ENCODE peak calls at places on chromosomes 16 and 17, in seven cellular contexts. One of them, this sample, is unnamed.

GRCh38 chr16:52569701-52570100 is 22.8 kb upstream of the TOX3 start:
- DNase-seq in fibroblast of mammary gland: no peak
- DNase-seq in lower lobe of right lung: no peak
- DNase-seq in HepG2: peak
- DNase-seq in psoas muscle: no peak
- DNase-seq in brain microvascular endothelial cell: no peak
- DNase-seq in HAP-1: no peak
- DNase-seq in this sample: no peak

GRCh38 chr17:78377858-78378224 is 608 bp upstream of the PGS1 start:
- DNase-seq in HAP-1: no peak
- DNase-seq in HepG2: no peak
- DNase-seq in brain microvascular endothelial cell: no peak
- DNase-seq in lower lobe of right lung: no peak
- DNase-seq in fibroblast of mammary gland: no peak
- DNase-seq in psoas muscle: no peak
- DNase-seq in this sample: no peak

GRCh38 chr17:66567234-66568170 is 265.1 kb downstream of the PRKCA start:
- DNase-seq in brain microvascular endothelial cell: peak
- DNase-seq in HepG2: peak
- DNase-seq in fibroblast of mammary gland: peak
- DNase-seq in psoas muscle: peak
- DNase-seq in lower lobe of right lung: peak
- DNase-seq in HAP-1: peak
- DNase-seq in this sample: no peak

GRCh38 chr17:8991514-8992285 is 26.2 kb upstream of the PIK3R5 start:
- DNase-seq in psoas muscle: peak
- DNase-seq in HepG2: peak
- DNase-seq in HAP-1: peak
- DNase-seq in brain microvascular endothelial cell: peak
- DNase-seq in lower lobe of right lung: peak
- DNase-seq in fibroblast of mammary gland: peak
- DNase-seq in this sample: peak

GRCh38 chr16:50360033-50360778 is 8.6 kb downstream of the BRD7 start:
- DNase-seq in HepG2: no peak
- DNase-seq in brain microvascular endothelial cell: no peak
- DNase-seq in psoas muscle: no peak
- DNase-seq in fibroblast of mammary gland: peak
- DNase-seq in lower lobe of right lung: no peak
- DNase-seq in HAP-1: no peak
- DNase-seq in this sample: no peak

GRCh38 chr16:27759947-27760844 is 210.3 kb downstream of the KATNIP start:
- DNase-seq in HAP-1: no peak
- DNase-seq in psoas muscle: no peak
- DNase-seq in lower lobe of right lung: peak
- DNase-seq in fibroblast of mammary gland: no peak
- DNase-seq in brain microvascular endothelial cell: no peak
- DNase-seq in HepG2: no peak
- DNase-seq in this sample: no peak

GRCh38 chr17:69525920-69526841 is 111.7 kb downstream of the MAP2K6 start:
- DNase-seq in brain microvascular endothelial cell: peak
- DNase-seq in fibroblast of mammary gland: peak
- DNase-seq in lower lobe of right lung: no peak
- DNase-seq in HAP-1: peak
- DNase-seq in psoas muscle: peak
- DNase-seq in HepG2: peak
- DNase-seq in this sample: no peak

GRCh38 chr17:66373944-66374817 is 71.8 kb downstream of the PRKCA start:
- DNase-seq in HepG2: no peak
- DNase-seq in HAP-1: no peak
- DNase-seq in lower lobe of right lung: no peak
- DNase-seq in psoas muscle: peak
- DNase-seq in fibroblast of mammary gland: no peak
- DNase-seq in brain microvascular endothelial cell: no peak
- DNase-seq in this sample: no peak

GRCh38 chr16:69727916-69728270 is 1.5 kb upstream of the NQO1 start:
- DNase-seq in psoas muscle: no peak
- DNase-seq in lower lobe of right lung: peak
- DNase-seq in fibroblast of mammary gland: no peak
- DNase-seq in brain microvascular endothelial cell: no peak
- DNase-seq in HepG2: no peak
- DNase-seq in HAP-1: peak
- DNase-seq in this sample: no peak

GRCh38 chr17:59607817-59608403 is 11.8 kb upstream of the CLTC start:
- DNase-seq in fibroblast of mammary gland: no peak
- DNase-seq in psoas muscle: no peak
- DNase-seq in lower lobe of right lung: no peak
- DNase-seq in HepG2: peak
- DNase-seq in brain microvascular endothelial cell: no peak
- DNase-seq in HAP-1: peak
- DNase-seq in this sample: no peak

GRCh38 chr16:58026139-58026704 is 668 bp downstream of the MMP15 start:
- DNase-seq in HAP-1: peak
- DNase-seq in psoas muscle: peak
- DNase-seq in lower lobe of right lung: peak
- DNase-seq in HepG2: no peak
- DNase-seq in brain microvascular endothelial cell: peak
- DNase-seq in fibroblast of mammary gland: peak
- DNase-seq in this sample: no peak

GRCh38 chr16:53773881-53774280 is 69.9 kb downstream of the FTO start:
- DNase-seq in HAP-1: no peak
- DNase-seq in psoas muscle: no peak
- DNase-seq in brain microvascular endothelial cell: no peak
- DNase-seq in fibroblast of mammary gland: no peak
- DNase-seq in lower lobe of right lung: no peak
- DNase-seq in HepG2: no peak
- DNase-seq in this sample: no peak

GRCh38 chr17:62778990-62779681 is 29.0 kb downstream of the MARCHF10 start:
- DNase-seq in fibroblast of mammary gland: peak
- DNase-seq in psoas muscle: no peak
- DNase-seq in HepG2: peak
- DNase-seq in HAP-1: peak
- DNase-seq in brain microvascular endothelial cell: peak
- DNase-seq in lower lobe of right lung: peak
- DNase-seq in this sample: peak

GRCh38 chr17:17493986-17494466 is 2.2 kb downstream of the RASD1 start:
- DNase-seq in fibroblast of mammary gland: no peak
- DNase-seq in HAP-1: no peak
- DNase-seq in psoas muscle: no peak
- DNase-seq in HepG2: no peak
- DNase-seq in brain microvascular endothelial cell: no peak
- DNase-seq in lower lobe of right lung: no peak
- DNase-seq in this sample: no peak
- H3K4me3 ChIP-seq in fibroblast of mammary gland: no peak
- H3K4me3 ChIP-seq in HAP-1: no peak
- H3K4me3 ChIP-seq in psoas muscle: no peak
- H3K4me3 ChIP-seq in HepG2: no peak
- H3K4me3 ChIP-seq in brain microvascular endothelial cell: no peak
- H3K4me3 ChIP-seq in lower lobe of right lung: peak
- H3K4me3 ChIP-seq in this sample: no peak

GRCh38 chr16:80693553-80693952 is 110.8 kb downstream of the CDYL2 start:
- DNase-seq in HepG2: no peak
- DNase-seq in HAP-1: no peak
- DNase-seq in psoas muscle: no peak
- DNase-seq in brain microvascular endothelial cell: no peak
- DNase-seq in lower lobe of right lung: no peak
- DNase-seq in fibroblast of mammary gland: peak
- DNase-seq in this sample: no peak

GRCh38 chr16:80691111-80691761 is 113.2 kb downstream of the CDYL2 start:
- DNase-seq in psoas muscle: no peak
- DNase-seq in HepG2: no peak
- DNase-seq in HAP-1: no peak
- DNase-seq in fibroblast of mammary gland: peak
- DNase-seq in brain microvascular endothelial cell: no peak
- DNase-seq in lower lobe of right lung: no peak
- DNase-seq in this sample: no peak

GRCh38 chr16:80687606-80688005 is 116.8 kb downstream of the CDYL2 start:
- DNase-seq in psoas muscle: no peak
- DNase-seq in fibroblast of mammary gland: no peak
- DNase-seq in lower lobe of right lung: no peak
- DNase-seq in HAP-1: no peak
- DNase-seq in brain microvascular endothelial cell: peak
- DNase-seq in HepG2: no peak
- DNase-seq in this sample: no peak

GRCh38 chr16:80692270-80692669 is 112.1 kb downstream of the CDYL2 start:
- DNase-seq in HepG2: no peak
- DNase-seq in lower lobe of right lung: no peak
- DNase-seq in psoas muscle: no peak
- DNase-seq in HAP-1: no peak
- DNase-seq in fibroblast of mammary gland: no peak
- DNase-seq in brain microvascular endothelial cell: no peak
- DNase-seq in this sample: no peak

GRCh38 chr16:80689487-80689886 is 114.9 kb downstream of the CDYL2 start:
- DNase-seq in fibroblast of mammary gland: no peak
- DNase-seq in HAP-1: no peak
- DNase-seq in HepG2: no peak
- DNase-seq in brain microvascular endothelial cell: no peak
- DNase-seq in lower lobe of right lung: no peak
- DNase-seq in psoas muscle: no peak
- DNase-seq in this sample: no peak
- H3K4me3 ChIP-seq in fibroblast of mammary gland: no peak
- H3K4me3 ChIP-seq in HAP-1: no peak
- H3K4me3 ChIP-seq in HepG2: no peak
- H3K4me3 ChIP-seq in brain microvascular endothelial cell: no peak
- H3K4me3 ChIP-seq in lower lobe of right lung: no peak
- H3K4me3 ChIP-seq in psoas muscle: no peak
- H3K4me3 ChIP-seq in this sample: no peak

GRCh38 chr17:10447035-10447931 is 22.1 kb downstream of the MYH4 start:
- DNase-seq in brain microvascular endothelial cell: no peak
- DNase-seq in fibroblast of mammary gland: no peak
- DNase-seq in lower lobe of right lung: no peak
- DNase-seq in HepG2: peak
- DNase-seq in psoas muscle: no peak
- DNase-seq in HAP-1: no peak
- DNase-seq in this sample: no peak
- H3K4me3 ChIP-seq in brain microvascular endothelial cell: no peak
- H3K4me3 ChIP-seq in fibroblast of mammary gland: no peak
- H3K4me3 ChIP-seq in lower lobe of right lung: no peak
- H3K4me3 ChIP-seq in HepG2: no peak
- H3K4me3 ChIP-seq in psoas muscle: no peak
- H3K4me3 ChIP-seq in HAP-1: no peak
- H3K4me3 ChIP-seq in this sample: no peak

GRCh38 chr16:82763371-82763770 is 136.6 kb downstream of the CDH13 start:
- DNase-seq in HAP-1: no peak
- DNase-seq in fibroblast of mammary gland: no peak
- DNase-seq in HepG2: no peak
- DNase-seq in psoas muscle: no peak
- DNase-seq in brain microvascular endothelial cell: no peak
- DNase-seq in lower lobe of right lung: no peak
- DNase-seq in this sample: no peak

GRCh38 chr16:82758406-82758805 is 131.6 kb downstream of the CDH13 start:
- DNase-seq in brain microvascular endothelial cell: no peak
- DNase-seq in psoas muscle: no peak
- DNase-seq in lower lobe of right lung: no peak
- DNase-seq in HepG2: no peak
- DNase-seq in fibroblast of mammary gland: no peak
- DNase-seq in HAP-1: no peak
- DNase-seq in this sample: no peak

GRCh38 chr16:82758904-82759303 is 132.1 kb downstream of the CDH13 start:
- DNase-seq in lower lobe of right lung: no peak
- DNase-seq in psoas muscle: no peak
- DNase-seq in fibroblast of mammary gland: no peak
- DNase-seq in HAP-1: no peak
- DNase-seq in brain microvascular endothelial cell: no peak
- DNase-seq in HepG2: no peak
- DNase-seq in this sample: no peak

GRCh38 chr16:82761236-82761635 is 134.5 kb downstream of the CDH13 start:
- DNase-seq in brain microvascular endothelial cell: peak
- DNase-seq in fibroblast of mammary gland: peak
- DNase-seq in HAP-1: no peak
- DNase-seq in psoas muscle: peak
- DNase-seq in HepG2: no peak
- DNase-seq in lower lobe of right lung: peak
- DNase-seq in this sample: no peak

DNA sequence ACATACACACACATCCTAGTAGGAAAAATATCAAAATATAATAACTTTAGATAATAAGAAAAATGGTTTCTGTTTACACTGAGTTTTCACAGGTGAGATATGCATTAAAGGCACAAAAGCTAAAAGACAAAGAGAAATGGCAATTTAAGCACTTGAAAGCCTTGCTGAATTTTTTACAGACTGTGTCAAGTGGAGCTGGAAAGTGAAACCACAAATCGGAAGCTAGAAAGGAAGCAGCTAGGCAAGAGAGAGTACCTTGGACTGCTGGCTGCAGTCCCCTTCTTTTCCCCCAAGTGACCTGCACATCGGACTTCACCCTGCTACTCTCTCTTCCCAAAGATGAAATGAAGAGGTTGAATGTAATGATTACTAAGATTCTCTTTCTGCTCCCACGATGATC is 135.1 kb downstream of the CDH13 start:
- DNase-seq in lower lobe of right lung: no peak
- DNase-seq in brain microvascular endothelial cell: no peak
- DNase-seq in fibroblast of mammary gland: peak
- DNase-seq in HAP-1: no peak
- DNase-seq in HepG2: no peak
- DNase-seq in psoas muscle: no peak
- DNase-seq in this sample: no peak
- H3K4me3 ChIP-seq in lower lobe of right lung: no peak
- H3K4me3 ChIP-seq in brain microvascular endothelial cell: no peak
- H3K4me3 ChIP-seq in fibroblast of mammary gland: no peak
- H3K4me3 ChIP-seq in HAP-1: no peak
- H3K4me3 ChIP-seq in HepG2: no peak
- H3K4me3 ChIP-seq in psoas muscle: peak
- H3K4me3 ChIP-seq in this sample: no peak

GRCh38 chr17:18950944-18951905 is 740 bp upstream of the SLC5A10 start:
- DNase-seq in fibroblast of mammary gland: no peak
- DNase-seq in brain microvascular endothelial cell: no peak
- DNase-seq in lower lobe of right lung: no peak
- DNase-seq in psoas muscle: no peak
- DNase-seq in HAP-1: no peak
- DNase-seq in HepG2: no peak
- DNase-seq in this sample: peak
- H3K4me3 ChIP-seq in fibroblast of mammary gland: no peak
- H3K4me3 ChIP-seq in brain microvascular endothelial cell: no peak
- H3K4me3 ChIP-seq in lower lobe of right lung: no peak
- H3K4me3 ChIP-seq in psoas muscle: no peak
- H3K4me3 ChIP-seq in HAP-1: no peak
- H3K4me3 ChIP-seq in HepG2: peak
- H3K4me3 ChIP-seq in this sample: no peak

DNA sequence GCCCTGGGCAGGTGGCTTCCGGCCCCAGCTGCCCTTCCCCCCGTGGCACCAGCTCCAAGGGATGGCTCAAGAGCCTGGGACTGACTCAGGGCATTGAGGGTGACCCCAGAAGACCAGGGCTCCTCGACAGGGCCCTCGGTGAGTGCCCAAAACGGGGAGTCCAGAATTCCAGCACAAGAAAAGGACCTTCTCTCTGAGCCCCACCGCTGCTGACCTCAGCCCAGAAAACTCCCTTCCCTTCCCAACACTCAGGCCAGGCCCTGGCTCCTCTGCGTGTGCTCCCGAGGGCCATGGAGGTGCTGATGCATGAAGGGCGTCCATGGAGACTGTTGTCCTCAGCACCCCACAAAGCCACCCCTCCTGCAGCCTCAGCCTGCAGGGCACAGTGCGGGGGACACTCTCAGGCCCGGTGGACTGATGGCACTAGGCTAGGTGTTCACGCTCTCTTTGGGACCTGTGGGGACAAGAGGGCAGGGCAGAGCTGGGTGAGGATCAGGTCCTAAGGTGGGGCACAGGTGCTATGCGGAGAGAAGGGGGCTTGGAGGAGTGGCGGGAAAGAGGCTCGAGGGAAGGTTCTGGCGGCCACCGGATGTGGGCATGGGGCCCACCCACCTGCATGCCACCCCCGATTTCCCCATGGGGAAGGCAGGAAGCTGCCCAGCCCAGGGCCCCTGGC is 4.3 kb upstream of the TSPOAP1 start:
- DNase-seq in brain microvascular endothelial cell: no peak
- DNase-seq in fibroblast of mammary gland: no peak
- DNase-seq in HAP-1: no peak
- DNase-seq in lower lobe of right lung: no peak
- DNase-seq in psoas muscle: no peak
- DNase-seq in HepG2: no peak
- DNase-seq in this sample: no peak
- H3K4me3 ChIP-seq in brain microvascular endothelial cell: no peak
- H3K4me3 ChIP-seq in fibroblast of mammary gland: no peak
- H3K4me3 ChIP-seq in HAP-1: no peak
- H3K4me3 ChIP-seq in lower lobe of right lung: peak
- H3K4me3 ChIP-seq in psoas muscle: peak
- H3K4me3 ChIP-seq in HepG2: no peak
- H3K4me3 ChIP-seq in this sample: no peak

This sample was measured in kidney epithelial cell.